ENCODE peak calls at places on chromosomes 11 and 22, in seven cellular contexts. I, X, Q, T, L, V and K are unnamed samples.

GRCh38 chr22:49192180-49192856 is 635.4 kb downstream of the BRD1 start:
- DNase-seq in Q (no peak), T (no peak), V (no peak), L (peak), I (no peak), X (no peak), K (no peak)

GRCh38 chr11:132028380-132029240 is 658.2 kb downstream of the NTM start:
- DNase-seq in X (no peak), I (peak), T (no peak), V (no peak), Q (peak), L (no peak), K (no peak)

GRCh38 chr11:48093795-48094642 is 113.7 kb downstream of the PTPRJ start:
- DNase-seq in X (no peak), T (no peak), V (no peak), Q (peak), L (no peak), I (peak), K (no peak)

GRCh38 chr22:39593931-39594285 is 23.4 kb downstream of the CACNA1I start:
- DNase-seq in Q (no peak), L (no peak), V (no peak), X (no peak), I (no peak), T (no peak), K (no peak)

GRCh38 chr11:16296243-16296642 is 60.1 kb downstream of the SOX6 start:
- DNase-seq in X (no peak), I (no peak), T (no peak), V (no peak), Q (no peak), L (no peak), K (no peak)

GRCh38 chr11:62139526-62140301 is 15.9 kb downstream of the INCENP start:
- DNase-seq in X (no peak), V (no peak), I (no peak), L (no peak), T (no peak), Q (no peak), K (no peak)

GRCh38 chr11:62601114-62601363 is 626 bp downstream of the MTA2 start:
- DNase-seq in V (peak), T (no peak), L (peak), X (no peak), Q (no peak), I (no peak), K (no peak)

GRCh38 chr11:105244157-105244820 is 104.7 kb upstream of the CARD18 start:
- DNase-seq in I (no peak), X (peak), Q (peak), V (peak), L (no peak), T (no peak), K (no peak)

GRCh38 chr22:47624277-47625012 is 862.0 kb downstream of the TBC1D22A start:
- DNase-seq in Q (no peak), T (no peak), V (no peak), L (peak), I (no peak), X (no peak), K (peak)

GRCh38 chr11:2088746-2089535 is 50.2 kb downstream of the IGF2 start:
- DNase-seq in Q (no peak), X (no peak), I (no peak), V (no peak), T (no peak), L (no peak), K (no peak)
- TF ChIP-seq CTCF in Q (no peak), X (no peak), I (peak), V (no peak), T (peak), L (no peak), K (no peak)

DNA sequence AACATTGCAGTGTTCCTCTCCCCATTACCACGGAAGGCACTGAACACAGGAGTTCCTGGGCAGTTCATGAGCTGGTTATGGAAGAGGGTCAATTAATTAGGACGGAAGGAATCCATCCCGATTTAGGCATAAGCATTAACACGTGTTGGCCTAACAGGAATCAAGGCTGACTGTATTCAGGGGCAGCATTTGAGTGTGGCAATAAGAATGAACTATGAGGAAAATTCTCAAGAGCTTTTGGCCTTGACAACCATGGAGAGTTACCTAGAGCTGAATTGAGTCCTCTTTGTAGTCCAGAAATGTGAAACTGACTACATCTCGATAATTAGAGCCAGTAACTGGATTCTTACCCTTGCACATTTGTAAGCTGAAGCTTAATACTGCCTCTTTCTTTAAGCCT is 82.4 kb upstream of the CRTAM start:
- DNase-seq in Q (no peak), T (no peak), X (no peak), L (no peak), V (no peak), I (no peak), K (no peak)
- H3K27ac ChIP-seq in Q (no peak), T (no peak), X (no peak), L (no peak), V (no peak), I (no peak), K (no peak)

GRCh38 chr22:30614879-30615278 is 7.9 kb downstream of the TCN2 start:
- DNase-seq in I (no peak), Q (no peak), L (no peak), T (no peak), X (no peak), V (no peak), K (no peak)

GRCh38 chr22:30615543-30615954 is 8.6 kb downstream of the TCN2 start:
- DNase-seq in T (no peak), Q (no peak), I (no peak), V (no peak), L (no peak), X (no peak), K (no peak)

GRCh38 chr22:30612789-30613188 is 5.8 kb downstream of the TCN2 start:
- DNase-seq in Q (no peak), L (no peak), T (no peak), X (no peak), I (no peak), V (no peak), K (no peak)

GRCh38 chr22:30614268-30614667 is 7.3 kb downstream of the TCN2 start:
- DNase-seq in X (no peak), I (no peak), Q (no peak), L (no peak), V (no peak), T (no peak), K (no peak)

DNA sequence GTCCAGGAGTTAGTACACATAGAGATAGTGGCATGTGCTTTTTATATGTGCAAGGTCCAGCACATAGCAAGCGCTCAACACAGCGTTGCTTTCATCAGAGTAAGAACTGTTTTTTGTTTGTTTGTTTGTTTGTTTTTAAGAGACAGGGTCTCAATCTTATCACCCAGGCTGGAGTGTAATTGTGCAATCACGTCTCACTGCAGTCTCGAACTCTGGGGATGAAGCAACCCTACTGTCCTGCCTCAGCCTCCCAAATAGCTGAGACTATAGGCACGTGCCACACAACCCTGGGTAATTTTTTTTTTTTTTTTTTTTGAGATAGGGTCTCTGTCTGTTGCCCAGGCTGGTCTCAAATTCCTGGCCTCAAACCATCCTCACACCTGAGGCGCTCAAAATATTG is 10.8 kb downstream of the TCN2 start:
- DNase-seq in I (no peak), L (no peak), T (no peak), X (no peak), Q (no peak), V (no peak), K (no peak)
- H3K4me3 ChIP-seq in I (no peak), L (no peak), T (no peak), X (no peak), Q (no peak), V (no peak), K (no peak)

GRCh38 chr11:74485868-74486267 is 7.7 kb downstream of the LIPT2 start:
- DNase-seq in Q (no peak), L (no peak), X (no peak), I (no peak), T (no peak), V (no peak), K (no peak)

GRCh38 chr11:74492974-74493815 is at the start of gene LIPT2:
- DNase-seq in X (peak), V (peak), L (peak), I (peak), T (peak), Q (peak), K (peak)

GRCh38 chr11:74490945-74491344 is 2.6 kb downstream of the LIPT2 start:
- DNase-seq in T (no peak), Q (no peak), L (no peak), I (no peak), V (no peak), X (no peak), K (no peak)

GRCh38 chr11:74492084-74492483 is 1.4 kb downstream of the LIPT2 start:
- DNase-seq in L (no peak), Q (no peak), X (no peak), T (no peak), V (no peak), I (no peak), K (no peak)

GRCh38 chr11:74487875-74488274 is 5.6 kb downstream of the LIPT2 start:
- DNase-seq in T (no peak), X (peak), V (no peak), I (peak), L (no peak), Q (no peak), K (no peak)
- TF ChIP-seq CTCF in T (peak), X (peak), V (no peak), I (peak), L (no peak), Q (no peak), K (no peak)

GRCh38 chr22:23281406-23282088 is 101.2 kb downstream of the BCR start:
- DNase-seq in V (peak), L (peak), I (peak), X (peak), Q (peak), T (peak), K (peak)
- H3K27ac ChIP-seq in V (peak), L (peak), I (peak), X (peak), Q (no peak), T (no peak), K (peak)

GRCh38 chr22:36775966-36776669 is at the start of gene IFT27:
- DNase-seq in L (peak), V (peak), X (peak), Q (peak), T (peak), I (peak), K (peak)
- H3K4me3 ChIP-seq in L (peak), V (peak), X (peak), Q (peak), T (peak), I (peak), K (peak)

DNA sequence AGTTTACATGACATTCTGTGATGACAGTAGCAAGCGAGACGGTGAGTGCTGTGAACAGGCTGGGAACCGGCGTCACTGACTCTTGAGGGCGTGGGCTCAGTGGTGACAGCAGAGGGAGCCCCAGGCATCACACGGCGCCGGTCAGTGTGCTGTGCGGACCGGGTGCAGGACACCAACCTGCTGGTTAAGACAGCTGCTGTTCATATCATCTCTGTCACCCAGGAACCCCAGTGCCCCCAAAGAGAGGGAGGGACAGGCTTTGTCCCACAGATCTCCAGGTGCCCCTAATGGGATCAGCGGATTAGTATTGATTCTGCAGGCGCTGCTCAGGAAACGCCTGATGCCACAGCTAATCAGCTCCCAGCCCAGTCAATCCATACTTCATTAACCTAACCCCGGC is 18.4 kb downstream of the B3GAT1 start:
- DNase-seq in L (no peak), T (no peak), V (no peak), X (peak), I (peak), Q (no peak), K (no peak)
- TF ChIP-seq CTCF in L (peak), T (peak), V (no peak), X (peak), I (peak), Q (no peak), K (no peak)

GRCh38 chr11:134176284-134176683 is 47.5 kb downstream of the NCAPD3 start:
- DNase-seq in Q (no peak), I (no peak), V (no peak), X (no peak), T (no peak), L (no peak), K (no peak)
- H3K27ac ChIP-seq in Q (no peak), I (no peak), V (no peak), X (no peak), T (no peak), L (no peak), K (no peak)